ENCODE peak calls at places on chromosomes 7 and 10, in eight cellular contexts. A, N, U, S, D, P, V and K are unnamed samples.

GRCh38 chr10:124681626-124682552 is 62.3 kb downstream of the FAM53B start:
- DNase-seq in A (peak), N (no peak), U (no peak), S (peak), D (peak), P (no peak), V (no peak), K (no peak)

GRCh38 chr7:21253740-21254687 is 173.9 kb upstream of the SP4 start:
- DNase-seq in A (peak), N (peak), U (peak), S (no peak), D (no peak), P (no peak), V (peak), K (peak)

GRCh38 chr7:131536361-131536849 is 20.0 kb downstream of the PODXL start:
- DNase-seq in A (no peak), N (no peak), U (no peak), S (peak), D (no peak), P (no peak), V (no peak), K (no peak)

GRCh38 chr7:158072889-158073730 is 514.5 kb downstream of the PTPRN2 start:
- DNase-seq in A (no peak), N (no peak), U (no peak), S (peak), D (no peak), P (no peak), V (no peak), K (no peak)

GRCh38 chr10:102647433-102648268 is 3.4 kb downstream of the TRIM8 start:
- DNase-seq in A (no peak), N (no peak), U (no peak), S (peak), D (no peak), P (no peak), V (no peak), K (no peak)

GRCh38 chr10:7988985-7989384 is 65.5 kb upstream of the GATA3 start:
- DNase-seq in A (no peak), N (no peak), U (no peak), S (no peak), D (no peak), P (no peak), V (no peak), K (no peak)

GRCh38 chr10:28463676-28464395 is 69.1 kb upstream of the WAC start:
- DNase-seq in A (no peak), N (no peak), U (no peak), S (no peak), D (no peak), P (no peak), V (no peak), K (no peak)

GRCh38 chr10:95795602-95796001 is 39.6 kb downstream of the ENTPD1 start:
- DNase-seq in A (no peak), N (no peak), U (no peak), S (no peak), D (no peak), P (no peak), V (no peak), K (no peak)

GRCh38 chr7:45973725-45974532 is 52.9 kb upstream of the IGFBP3 start:
- DNase-seq in A (no peak), N (peak), U (no peak), S (no peak), D (no peak), P (no peak), V (no peak), K (no peak)

GRCh38 chr7:6533893-6534804 is 17.1 kb downstream of the GRID2IP start:
- DNase-seq in A (no peak), N (no peak), U (no peak), S (no peak), D (no peak), P (peak), V (no peak), K (no peak)

GRCh38 chr10:13349776-13350274 is 1.7 kb upstream of the SEPHS1 start:
- DNase-seq in A (peak), N (peak), U (no peak), S (peak), D (peak), P (no peak), V (peak), K (peak)

GRCh38 chr7:101843293-101844271 is 26.2 kb downstream of the CUX1 start:
- DNase-seq in A (no peak), N (no peak), U (no peak), S (no peak), D (no peak), P (no peak), V (no peak), K (no peak)

GRCh38 chr7:158811894-158812293 is 17.4 kb downstream of the ESYT2 start:
- DNase-seq in A (no peak), N (no peak), U (no peak), S (peak), D (no peak), P (no peak), V (no peak), K (no peak)

GRCh38 chr10:83083866-83084265 is 1055.4 kb upstream of the GHITM start:
- DNase-seq in A (no peak), N (no peak), U (no peak), S (no peak), D (no peak), P (no peak), V (no peak), K (no peak)

GRCh38 chr10:46218921-46219320 is 67.9 kb upstream of the ANTXRL start:
- DNase-seq in A (no peak), N (no peak), U (no peak), S (no peak), D (no peak), P (no peak), V (no peak), K (no peak)

GRCh38 chr7:92133737-92134270 is 473 bp downstream of the CYP51A1 start:
- DNase-seq in A (peak), N (peak), U (peak), S (peak), D (peak), P (no peak), V (peak), K (peak)

GRCh38 chr7:155844526-155844925 is 32.3 kb upstream of the SHH start:
- DNase-seq in A (no peak), N (no peak), U (no peak), S (no peak), D (no peak), P (no peak), V (no peak), K (no peak)

GRCh38 chr10:125606406-125606805 is 76.6 kb downstream of the TEX36 start:
- DNase-seq in A (no peak), N (no peak), U (no peak), S (no peak), D (no peak), P (no peak), V (no peak), K (no peak)

GRCh38 chr7:11233871-11234270 is 260.2 kb downstream of the PHF14 start:
- DNase-seq in A (no peak), N (no peak), U (no peak), S (no peak), D (no peak), P (no peak), V (no peak), K (no peak)

GRCh38 chr7:51315393-51316261 is 982 bp downstream of the COBL start:
- DNase-seq in A (no peak), N (peak), U (no peak), S (no peak), D (peak), P (no peak), V (no peak), K (peak)

GRCh38 chr10:44878704-44879530 is 32.2 kb upstream of the TMEM72 start:
- DNase-seq in A (peak), N (peak), U (peak), S (peak), D (peak), P (no peak), V (peak), K (peak)

GRCh38 chr7:130341882-130342281 is 2.7 kb upstream of the CPA5 start:
- DNase-seq in A (no peak), N (no peak), U (no peak), S (no peak), D (no peak), P (no peak), V (no peak), K (no peak)

GRCh38 chr7:152000191-152000590 is 25.3 kb upstream of the GALNT11 start:
- DNase-seq in A (no peak), N (no peak), U (no peak), S (no peak), D (no peak), P (no peak), V (no peak), K (no peak)

GRCh38 chr10:110859947-110860376 is 11.8 kb upstream of the PDCD4 start:
- DNase-seq in A (no peak), N (no peak), U (no peak), S (no peak), D (no peak), P (no peak), V (peak), K (no peak)

GRCh38 chr10:116732546-116732945 is 9.8 kb downstream of the HSPA12A start:
- DNase-seq in A (no peak), N (no peak), U (no peak), S (no peak), D (no peak), P (no peak), V (no peak), K (no peak)

GRCh38 chr7:137757146-137757925 is 89.4 kb downstream of the DGKI start:
- DNase-seq in A (no peak), N (no peak), U (no peak), S (no peak), D (no peak), P (no peak), V (peak), K (no peak)

GRCh38 chr10:70672165-70672992 is at the start of gene ADAMTS14:
- DNase-seq in A (peak), N (peak), U (peak), S (peak), D (peak), P (no peak), V (peak), K (peak)

GRCh38 chr10:87761892-87762291 is 56.1 kb downstream of the ATAD1 start:
- DNase-seq in A (no peak), N (no peak), U (no peak), S (no peak), D (no peak), P (no peak), V (peak), K (peak)

GRCh38 chr7:117259626-117260025 is 63.2 kb downstream of the WNT2 start:
- DNase-seq in A (no peak), N (no peak), U (no peak), S (no peak), D (no peak), P (no peak), V (peak), K (no peak)

GRCh38 chr7:12389089-12389700 is 14.5 kb downstream of the VWDE start:
- DNase-seq in A (no peak), N (peak), U (no peak), S (no peak), D (no peak), P (no peak), V (peak), K (peak)

GRCh38 chr10:10923029-10923668 is 94.5 kb upstream of the CELF2 start:
- DNase-seq in A (no peak), N (no peak), U (no peak), S (no peak), D (no peak), P (no peak), V (no peak), K (no peak)

GRCh38 chr10:63157845-63158624 is 24.9 kb downstream of the NRBF2 start:
- DNase-seq in A (no peak), N (peak), U (peak), S (no peak), D (no peak), P (peak), V (peak), K (peak)

GRCh38 chr10:58625070-58625469 is 112.4 kb downstream of the BICC1 start:
- DNase-seq in A (no peak), N (no peak), U (no peak), S (no peak), D (no peak), P (no peak), V (peak), K (no peak)

GRCh38 chr7:143013897-143014296 is 13.0 kb downstream of the OR9A2 start:
- DNase-seq in A (no peak), N (no peak), U (no peak), S (no peak), D (no peak), P (no peak), V (peak), K (no peak)

GRCh38 chr7:65475734-65476319 is 102.2 kb downstream of the ZNF92 start:
- DNase-seq in A (no peak), N (no peak), U (peak), S (no peak), D (no peak), P (peak), V (no peak), K (no peak)

GRCh38 chr7:139423091-139423490 is 60.4 kb downstream of the KLRG2 start:
- DNase-seq in A (no peak), N (no peak), U (no peak), S (no peak), D (no peak), P (no peak), V (no peak), K (no peak)

GRCh38 chr10:128087884-128088695 is 38.1 kb downstream of the MKI67 start:
- DNase-seq in A (no peak), N (no peak), U (no peak), S (no peak), D (no peak), P (no peak), V (no peak), K (no peak)

GRCh38 chr7:5375925-5376324 is 47.7 kb downstream of the TNRC18 start:
- DNase-seq in A (no peak), N (no peak), U (no peak), S (no peak), D (no peak), P (no peak), V (no peak), K (no peak)
- H3K4me3 ChIP-seq in A (no peak), N (no peak), U (no peak), S (no peak), D (no peak), P (no peak), V (no peak), K (no peak)

DNA sequence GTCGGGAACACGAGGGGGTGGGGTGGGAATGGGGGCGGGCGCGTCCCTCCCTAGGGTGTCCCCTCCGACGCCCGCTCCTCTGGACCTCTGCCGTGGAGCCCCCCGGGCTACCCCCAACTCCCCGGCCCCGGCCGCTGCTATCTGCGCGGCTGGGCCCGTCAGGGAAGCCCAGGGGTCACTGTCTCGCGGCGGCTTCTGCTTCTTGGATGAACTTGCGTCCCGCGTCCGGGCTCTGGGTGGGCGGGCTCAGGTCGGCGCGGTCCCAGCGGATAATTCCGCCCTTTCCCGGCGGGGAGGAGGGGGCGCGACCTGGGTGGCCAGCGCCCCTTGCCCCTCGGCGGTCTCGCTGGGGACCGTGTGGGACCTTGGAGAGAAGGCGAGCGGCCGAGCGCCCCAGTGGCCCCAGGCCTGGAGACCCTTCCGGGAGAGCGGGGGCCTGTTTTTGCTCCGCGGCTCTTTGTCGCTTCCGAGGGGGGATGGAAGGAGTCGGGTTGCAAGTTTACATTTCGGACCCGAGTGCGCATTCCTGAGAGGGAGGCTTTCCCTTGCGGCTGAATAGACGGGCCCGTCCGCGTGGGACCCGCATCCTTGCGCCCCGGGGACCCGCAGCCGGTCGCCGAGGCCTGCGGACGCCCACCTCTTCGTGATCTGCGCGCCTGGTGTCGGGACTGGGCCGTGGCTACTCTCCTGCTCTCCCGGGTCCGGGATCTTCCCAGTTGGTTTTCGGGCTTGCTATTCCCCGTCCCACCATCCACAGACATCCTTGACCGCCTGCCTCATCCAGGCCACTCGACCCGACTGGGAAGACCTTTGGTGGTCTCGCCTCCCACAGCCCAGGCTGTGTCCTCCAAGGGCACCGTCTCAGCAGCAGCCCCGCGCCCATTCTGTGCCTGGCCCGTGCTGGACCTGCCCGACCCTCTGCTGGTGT is 812 bp downstream of the DOCK1 start:
- DNase-seq in A (no peak), N (peak), U (no peak), S (peak), D (peak), P (no peak), V (peak), K (no peak)
- H3K4me3 ChIP-seq in A (peak), N (peak), U (no peak), S (peak), D (peak), P (no peak), V (peak), K (no peak)

GRCh38 chr7:74655324-74655723 is 2.2 kb upstream of the GTF2I start:
- DNase-seq in A (no peak), N (no peak), U (no peak), S (no peak), D (no peak), P (no peak), V (no peak), K (no peak)
- H3K4me3 ChIP-seq in A (no peak), N (no peak), U (no peak), S (no peak), D (peak), P (peak), V (no peak), K (no peak)

DNA sequence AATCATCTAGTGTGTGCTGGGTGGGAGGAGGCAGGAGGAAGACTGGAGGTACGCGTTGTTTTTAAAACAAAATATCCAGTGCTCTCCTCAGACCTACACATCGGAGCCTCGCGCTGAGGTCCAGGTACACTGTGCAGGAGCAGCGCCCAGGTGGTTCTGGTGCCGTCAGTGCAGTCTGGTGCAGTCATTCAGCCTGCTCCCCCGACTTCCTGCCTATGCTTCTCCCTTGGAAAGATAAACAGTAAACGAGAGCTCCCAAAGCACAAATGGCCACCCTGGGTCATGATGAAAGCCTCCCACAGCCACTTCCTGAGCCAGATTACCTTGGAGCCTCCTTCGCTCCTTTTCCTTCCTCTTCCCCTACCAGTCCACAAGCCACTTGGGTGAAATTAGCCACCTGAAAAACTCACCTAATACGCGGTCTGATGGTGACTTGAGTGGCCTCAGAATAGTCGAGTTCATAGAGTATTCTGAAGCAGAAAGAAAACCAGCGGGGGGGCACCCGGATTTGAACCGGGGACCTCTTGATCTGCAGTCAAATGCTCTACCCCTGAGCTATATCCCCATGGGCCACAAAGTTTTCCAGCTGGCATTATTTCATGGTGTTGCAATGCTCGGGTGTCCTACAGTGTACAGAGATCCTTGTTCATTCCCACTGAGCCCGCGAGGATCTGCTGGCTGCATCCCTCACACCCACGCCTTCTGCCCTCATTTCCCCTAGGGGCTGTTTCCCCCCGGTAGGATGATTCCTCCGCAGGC is 82.5 kb downstream of the ZNF467 start:
- DNase-seq in A (peak), N (peak), U (no peak), S (peak), D (peak), P (no peak), V (peak), K (peak)
- H3K4me3 ChIP-seq in A (no peak), N (no peak), U (no peak), S (no peak), D (no peak), P (no peak), V (no peak), K (no peak)

GRCh38 chr10:118568327-118568848 is 27.1 kb downstream of the PRLHR start:
- DNase-seq in A (no peak), N (peak), U (peak), S (no peak), D (no peak), P (peak), V (peak), K (peak)
- H3K4me3 ChIP-seq in A (no peak), N (no peak), U (no peak), S (no peak), D (no peak), P (no peak), V (no peak), K (no peak)

DNA sequence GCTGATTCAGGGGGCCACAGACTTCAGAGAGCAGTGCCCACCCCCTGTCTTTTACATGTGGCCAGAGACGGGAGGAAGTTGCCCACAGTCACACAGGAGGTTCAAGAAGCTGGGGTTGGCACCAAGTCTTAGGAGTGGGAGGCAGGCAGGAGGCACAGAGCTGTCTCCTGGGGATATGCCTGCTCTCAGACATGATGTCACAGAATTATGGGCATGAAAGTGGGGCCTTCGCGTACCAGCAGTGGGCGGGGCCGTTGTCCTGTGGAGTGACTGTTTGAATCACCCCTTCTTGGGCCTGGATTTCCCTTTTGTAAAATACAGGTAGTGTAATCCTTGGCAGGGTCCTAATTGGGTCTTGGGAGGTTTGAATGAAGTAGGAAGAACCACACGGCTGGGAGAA is 81.2 kb upstream of the PPIF start:
- DNase-seq in A (no peak), N (no peak), U (no peak), S (no peak), D (no peak), P (no peak), V (no peak), K (no peak)
- H3K4me3 ChIP-seq in A (no peak), N (no peak), U (no peak), S (no peak), D (peak), P (peak), V (no peak), K (no peak)